ENCODE peak calls at places on chromosomes 7 and 10, in four cellular contexts. A is K562, O is transverse colon, K is sigmoid colon. W is an unnamed sample.

GRCh38 chr7:35727571-35727970 is 32.6 kb upstream of the HERPUD2 start:
- DNase-seq in A (no peak), O (no peak), K (no peak), W (no peak)

GRCh38 chr10:69656719-69657269 is 26.7 kb downstream of the FAM241B start:
- DNase-seq in A (no peak), O (no peak), K (no peak), W (no peak)

GRCh38 chr7:106562711-106563366 is 98.1 kb downstream of the CCDC71L start:
- DNase-seq in A (peak), O (no peak), K (no peak), W (no peak)

GRCh38 chr7:45244996-45245395 is 87.4 kb downstream of the RAMP3 start:
- DNase-seq in A (no peak), O (no peak), K (no peak), W (no peak)

GRCh38 chr7:154978045-154978444 is 24.9 kb downstream of the PAXIP1 start:
- DNase-seq in A (no peak), O (no peak), K (no peak), W (no peak)

GRCh38 chr7:107924841-107925490 is 34.0 kb downstream of the DLD start:
- DNase-seq in A (no peak), O (no peak), K (no peak), W (no peak)

GRCh38 chr7:139118803-139119485 is 9.4 kb upstream of the ZC3HAV1 start:
- DNase-seq in A (peak), O (peak), K (no peak), W (no peak)

GRCh38 chr10:96996275-96996980 is 164.3 kb downstream of the LCOR start:
- DNase-seq in A (no peak), O (no peak), K (no peak), W (no peak)

GRCh38 chr7:144834516-144835165 is 1.2 kb downstream of the TPK1 start:
- DNase-seq in A (peak), O (peak), K (peak), W (no peak)

GRCh38 chr7:156496491-156497264 is 143.9 kb upstream of the RNF32 start:
- DNase-seq in A (no peak), O (no peak), K (no peak), W (no peak)

GRCh38 chr10:99370993-99371392 is 41.8 kb downstream of the CNNM1 start:
- DNase-seq in A (peak), O (no peak), K (no peak), W (no peak)

GRCh38 chr10:75235375-75236177 is at the start of gene COMTD1:
- DNase-seq in A (peak), O (peak), K (peak), W (peak)
- TF ChIP-seq POLR2AphosphoS5 in A (peak), O (peak), K (no peak), W (no peak)

GRCh38 chr7:92245487-92246362 is at the start of the genes ANKIB1 and KRIT1:
- DNase-seq in A (peak), O (peak), K (peak), W (peak)
- TF ChIP-seq POLR2A in A (peak), O (peak), K (peak), W (peak)

GRCh38 chr7:51325937-51326336 is 9.3 kb upstream of the COBL start:
- DNase-seq in A (no peak), O (no peak), K (no peak), W (no peak)

GRCh38 chr7:51327287-51327717 is 10.7 kb upstream of the COBL start:
- DNase-seq in A (no peak), O (no peak), K (no peak), W (no peak)

GRCh38 chr7:51329696-51330263 is 13.2 kb upstream of the COBL start:
- DNase-seq in A (no peak), O (no peak), K (no peak), W (no peak)

GRCh38 chr7:51326646-51327286 is 10.2 kb upstream of the COBL start:
- DNase-seq in A (no peak), O (no peak), K (no peak), W (no peak)

DNA sequence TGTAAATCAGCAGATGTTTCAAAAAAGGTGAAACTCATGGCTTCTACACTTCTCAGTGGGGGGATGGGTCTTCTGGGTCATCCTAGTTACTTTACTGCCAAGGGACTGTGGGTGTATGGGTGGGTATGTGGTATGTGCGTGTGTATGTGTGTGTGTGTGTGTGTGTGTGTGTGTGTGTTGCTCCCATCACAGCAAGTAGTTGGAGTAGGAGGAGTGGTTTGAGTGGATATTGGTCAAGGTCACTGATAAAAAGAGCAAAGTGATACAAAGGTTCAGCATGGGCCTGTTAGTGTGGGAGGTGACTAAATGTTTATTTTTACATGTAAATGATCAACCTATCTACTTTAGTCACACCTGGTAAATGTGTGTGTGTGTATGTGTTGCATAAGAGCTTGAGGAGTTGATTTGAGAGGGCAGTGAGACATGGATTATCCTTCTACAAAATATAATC is 11.8 kb upstream of the COBL start:
- DNase-seq in A (no peak), O (no peak), K (no peak), W (no peak)
- TF ChIP-seq POLR2AphosphoS5 in A (no peak), O (no peak), K (no peak), W (no peak)

DNA sequence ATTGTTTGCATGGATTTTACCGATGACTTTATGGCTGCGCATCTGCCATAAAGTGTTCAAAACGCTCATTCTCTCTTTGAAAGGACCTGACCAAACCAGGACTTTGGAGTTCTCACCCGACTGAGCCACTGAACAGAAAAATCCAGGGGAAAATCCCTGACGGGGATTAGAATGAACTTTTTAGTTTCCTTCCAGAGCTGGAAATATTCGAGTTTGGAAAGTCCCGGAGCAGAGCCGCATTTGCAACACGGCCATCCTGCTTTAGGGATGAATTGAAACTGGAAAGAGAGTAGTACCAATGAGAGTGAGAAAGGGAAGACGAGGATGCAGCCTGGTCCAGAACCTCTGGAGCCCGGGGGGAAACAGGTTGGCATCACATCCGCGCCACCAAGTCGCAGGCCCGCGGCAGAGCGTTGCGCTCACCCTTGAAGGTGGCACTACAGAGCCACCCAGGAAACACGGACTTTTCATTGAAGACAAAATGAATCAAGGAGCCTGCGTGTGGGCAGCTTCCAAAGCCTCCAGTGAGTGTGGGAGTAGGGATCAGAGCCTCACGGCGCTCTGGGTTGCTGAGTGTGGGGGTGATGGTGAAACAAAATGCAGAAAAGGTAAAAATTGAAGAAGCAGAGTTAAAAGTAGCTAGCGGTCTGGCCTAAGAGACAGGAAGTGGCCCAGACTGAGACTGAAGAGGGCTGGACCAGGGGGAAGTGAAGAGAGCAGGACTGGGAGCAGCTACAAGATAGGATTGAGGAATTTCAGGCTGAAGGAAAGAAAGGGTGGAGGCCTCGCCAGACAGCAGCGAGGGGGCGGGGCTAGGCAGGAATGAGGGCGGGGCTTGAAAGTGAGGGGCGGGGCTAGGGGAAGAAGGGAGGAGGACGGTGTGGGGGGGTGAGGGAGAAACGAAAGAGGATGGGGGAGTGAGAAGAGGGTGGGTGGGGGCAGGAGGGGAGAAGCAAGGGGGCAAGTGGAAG is 1.9 kb downstream of the SMURF1 start:
- DNase-seq in A (peak), O (peak), K (peak), W (no peak)
- TF ChIP-seq POLR2A in A (no peak), O (no peak), K (no peak), W (no peak)

DNA sequence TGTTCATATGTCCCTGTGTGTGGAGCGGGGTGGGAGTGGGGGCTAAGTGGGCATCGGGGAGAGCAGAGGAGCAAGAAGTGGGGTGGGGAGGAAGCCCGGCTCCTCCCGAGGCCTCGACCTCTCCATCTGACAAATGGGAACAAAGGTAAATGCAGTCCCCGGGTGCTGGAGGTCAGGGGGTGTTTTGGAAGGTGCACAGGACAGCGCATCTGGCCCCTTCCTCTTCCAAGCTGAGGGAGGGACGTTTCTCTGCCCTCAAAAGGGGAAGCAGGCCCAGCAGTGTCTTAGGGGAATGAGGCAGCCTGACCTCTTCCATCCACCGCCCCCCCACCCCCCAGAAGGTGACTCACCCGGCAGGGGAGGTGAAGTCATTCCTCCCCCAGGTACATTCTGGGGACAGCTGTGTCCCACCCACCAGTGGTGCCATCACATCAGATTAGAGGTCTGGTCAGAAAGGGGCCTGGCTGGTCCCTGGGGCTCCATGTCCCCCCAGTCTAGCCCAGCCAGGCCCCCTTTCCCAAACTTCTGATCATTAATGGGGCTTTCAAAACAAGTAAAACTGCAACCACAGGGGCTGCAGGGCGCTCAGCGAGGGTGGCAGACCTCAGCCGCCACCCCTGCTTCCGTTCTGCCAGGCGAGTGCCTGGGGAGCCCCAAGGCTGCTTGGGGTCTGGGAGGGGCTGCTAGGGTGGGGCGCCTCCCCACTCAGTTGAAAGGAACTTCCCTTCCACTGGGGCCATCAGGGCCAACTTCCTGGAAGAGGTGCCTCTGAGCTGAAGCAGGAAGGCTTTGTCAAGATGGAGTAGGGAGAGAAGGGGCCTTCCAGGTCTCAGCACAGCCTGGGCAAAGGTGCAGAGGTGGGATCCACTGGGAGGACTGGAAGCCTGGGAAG is 10.7 kb downstream of the LFNG start:
- DNase-seq in A (peak), O (peak), K (no peak), W (no peak)
- TF ChIP-seq POLR2AphosphoS5 in A (no peak), O (no peak), K (no peak), W (no peak)

DNA sequence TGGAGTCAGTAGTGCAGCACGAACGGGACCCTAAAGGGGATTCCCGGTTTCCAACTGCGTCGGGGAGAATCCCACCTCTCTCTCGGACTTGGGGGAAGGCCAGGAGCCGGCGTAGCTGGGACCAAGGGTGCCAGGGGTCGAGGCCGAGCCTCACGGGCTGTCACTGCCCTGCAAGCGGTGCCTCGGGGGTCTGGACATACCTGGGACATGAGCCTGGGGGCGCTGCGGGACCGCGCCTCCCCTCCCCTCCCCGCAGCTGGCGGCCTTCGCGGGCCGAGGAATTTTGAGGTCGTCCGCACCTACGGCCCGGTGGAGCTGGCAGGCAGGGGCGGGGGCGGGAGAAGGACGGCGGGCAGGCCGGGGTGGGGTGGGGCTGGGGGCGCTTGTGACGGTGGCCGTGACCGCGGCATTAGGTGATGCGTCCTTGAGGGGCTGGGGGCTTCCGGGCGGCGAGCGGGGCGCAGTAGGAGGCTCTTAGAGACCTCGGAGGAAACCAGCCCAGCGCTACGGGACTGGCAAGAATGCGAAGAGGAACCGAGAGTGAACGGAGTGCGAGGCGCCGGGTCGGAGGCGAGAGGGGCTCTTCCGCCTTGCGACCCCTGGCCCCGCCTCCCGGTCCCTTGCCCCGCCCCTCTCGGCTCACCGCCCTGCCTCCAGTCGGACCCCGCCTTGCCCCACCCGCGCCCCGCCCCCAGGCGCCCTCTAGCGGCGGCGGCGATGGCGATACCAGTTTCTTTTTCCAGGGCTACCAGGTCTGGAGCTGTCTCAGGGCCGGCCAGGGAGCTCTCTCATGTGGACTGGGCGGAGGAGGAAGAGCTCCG is 48.3 kb downstream of the NPVF start:
- DNase-seq in A (peak), O (peak), K (peak), W (peak)
- TF ChIP-seq POLR2A in A (peak), O (peak), K (no peak), W (peak)